ENCODE peak calls at places on chromosomes 2 and 18, in five cellular contexts. One of them, this sample, is unnamed.

GRCh38 chr2:96831679-96832078 is 12.1 kb downstream of the ANKRD23 start:
- DNase-seq in trophoblast cell: no peak
- DNase-seq in mesenchymal stem cell: no peak
- DNase-seq in mesendoderm: peak; percentile 27
- DNase-seq in IMR-90: no peak
- DNase-seq in this sample: no peak

GRCh38 chr2:16774980-16775963 is 109.6 kb upstream of the CYRIA start:
- DNase-seq in IMR-90: no peak
- DNase-seq in trophoblast cell: peak; percentile 93
- DNase-seq in mesendoderm: peak; percentile 66
- DNase-seq in mesenchymal stem cell: peak; percentile 9
- DNase-seq in this sample: peak; percentile 24

GRCh38 chr2:84946204-84947009 is 24.6 kb upstream of the KCMF1 start:
- DNase-seq in IMR-90: peak; percentile 91
- DNase-seq in mesenchymal stem cell: peak; percentile 74
- DNase-seq in trophoblast cell: peak; percentile 84
- DNase-seq in mesendoderm: no peak
- DNase-seq in this sample: no peak

GRCh38 chr2:61536086-61536722 is 2.0 kb downstream of the XPO1 start:
- DNase-seq in trophoblast cell: no peak
- DNase-seq in mesenchymal stem cell: peak; percentile 66
- DNase-seq in IMR-90: peak; percentile 16
- DNase-seq in mesendoderm: no peak
- DNase-seq in this sample: no peak

GRCh38 chr2:119283873-119284331 is 60.3 kb downstream of the STEAP3 start:
- DNase-seq in IMR-90: peak; percentile 80
- DNase-seq in mesendoderm: no peak
- DNase-seq in mesenchymal stem cell: no peak
- DNase-seq in trophoblast cell: peak; percentile 52
- DNase-seq in this sample: no peak

GRCh38 chr2:8701980-8702379 is 20.1 kb downstream of the ID2 start:
- DNase-seq in mesenchymal stem cell: no peak
- DNase-seq in IMR-90: no peak
- DNase-seq in trophoblast cell: no peak
- DNase-seq in mesendoderm: no peak
- DNase-seq in this sample: no peak

GRCh38 chr2:6845903-6846302 is 19.8 kb downstream of the CMPK2 start:
- DNase-seq in mesenchymal stem cell: no peak
- DNase-seq in IMR-90: no peak
- DNase-seq in trophoblast cell: peak; percentile 13
- DNase-seq in mesendoderm: no peak
- DNase-seq in this sample: no peak

GRCh38 chr2:50769416-50769815 is 262.5 kb downstream of the NRXN1 start:
- DNase-seq in mesendoderm: peak; percentile 71
- DNase-seq in mesenchymal stem cell: no peak
- DNase-seq in trophoblast cell: no peak
- DNase-seq in IMR-90: no peak
- DNase-seq in this sample: no peak

GRCh38 chr2:54871457-54872103 is 148.1 kb downstream of the EML6 start:
- DNase-seq in trophoblast cell: no peak
- DNase-seq in mesendoderm: no peak
- DNase-seq in IMR-90: peak; percentile 45
- DNase-seq in mesenchymal stem cell: no peak
- DNase-seq in this sample: no peak

GRCh38 chr2:74419345-74419744 is 2.1 kb downstream of the C2orf81 start:
- DNase-seq in trophoblast cell: no peak
- DNase-seq in IMR-90: no peak
- DNase-seq in mesendoderm: no peak
- DNase-seq in mesenchymal stem cell: no peak
- DNase-seq in this sample: no peak

GRCh38 chr18:44128365-44128764 is 552.3 kb upstream of the SETBP1 start:
- DNase-seq in IMR-90: peak; percentile 8
- DNase-seq in trophoblast cell: no peak
- DNase-seq in mesendoderm: no peak
- DNase-seq in mesenchymal stem cell: peak; percentile 15
- DNase-seq in this sample: no peak

GRCh38 chr2:177604291-177605065 is 211.9 kb downstream of the AGPS start:
- DNase-seq in mesendoderm: peak; percentile 84
- DNase-seq in mesenchymal stem cell: peak; percentile 71
- DNase-seq in trophoblast cell: peak; percentile 63
- DNase-seq in IMR-90: peak; percentile 71
- DNase-seq in this sample: peak; percentile 44

GRCh38 chr2:179340678-179341077 is 76.0 kb upstream of the SESTD1 start:
- DNase-seq in IMR-90: peak; percentile 28
- DNase-seq in trophoblast cell: peak; percentile 96
- DNase-seq in mesenchymal stem cell: peak; percentile 19
- DNase-seq in mesendoderm: peak; percentile 44
- DNase-seq in this sample: no peak

GRCh38 chr2:237472187-237472712 is 14.8 kb upstream of the MLPH start:
- DNase-seq in trophoblast cell: no peak
- DNase-seq in mesenchymal stem cell: no peak
- DNase-seq in IMR-90: no peak
- DNase-seq in mesendoderm: no peak
- DNase-seq in this sample: no peak

GRCh38 chr2:69997296-69998184 is 36.1 kb upstream of the ASPRV1 start:
- DNase-seq in mesenchymal stem cell: peak; percentile 28
- DNase-seq in trophoblast cell: peak; percentile 99
- DNase-seq in mesendoderm: peak; percentile 89
- DNase-seq in IMR-90: peak; percentile 71
- DNase-seq in this sample: no peak
- H3K18ac ChIP-seq in mesenchymal stem cell: no peak overlapping the region
- H3K18ac ChIP-seq in trophoblast cell: no peak overlapping the region
- H3K18ac ChIP-seq in mesendoderm: no peak overlapping the region
- H3K18ac ChIP-seq in IMR-90: no peak overlapping the region
- H3K18ac ChIP-seq in this sample: no peak overlapping the region

GRCh38 chr2:203758841-203759691 is 52.6 kb downstream of the CD28 start:
- DNase-seq in mesenchymal stem cell: peak; percentile 80
- DNase-seq in IMR-90: peak; percentile 87
- DNase-seq in mesendoderm: peak; percentile 14
- DNase-seq in trophoblast cell: peak; percentile 91
- DNase-seq in this sample: no peak
- H3K4me2 ChIP-seq in mesenchymal stem cell: no peak overlapping the region
- H3K4me2 ChIP-seq in IMR-90: no peak overlapping the region
- H3K4me2 ChIP-seq in mesendoderm: no peak overlapping the region
- H3K4me2 ChIP-seq in trophoblast cell: no peak overlapping the region
- H3K4me2 ChIP-seq in this sample: no peak overlapping the region

GRCh38 chr2:11829947-11830707 is 83.7 kb downstream of the LPIN1 start:
- DNase-seq in mesenchymal stem cell: peak; percentile 98
- DNase-seq in IMR-90: peak; percentile 98
- DNase-seq in trophoblast cell: peak; percentile 91
- DNase-seq in mesendoderm: peak; percentile 95
- DNase-seq in this sample: peak; percentile 75
- H3K4ac ChIP-seq in mesenchymal stem cell: peak overlapping the region; percentile 95
- H3K4ac ChIP-seq in IMR-90: peak overlapping the region; percentile 95
- H3K4ac ChIP-seq in trophoblast cell: no peak overlapping the region
- H3K4ac ChIP-seq in mesendoderm: no peak overlapping the region
- H3K4ac ChIP-seq in this sample: no peak overlapping the region

GRCh38 chr18:5909130-5909529 is 13.8 kb upstream of the TMEM200C start:
- DNase-seq in IMR-90: peak; percentile 79
- DNase-seq in mesenchymal stem cell: no peak
- DNase-seq in trophoblast cell: no peak
- DNase-seq in mesendoderm: peak; percentile 14
- DNase-seq in this sample: no peak
- H3K18ac ChIP-seq in IMR-90: no peak overlapping the region
- H3K18ac ChIP-seq in mesenchymal stem cell: no peak overlapping the region
- H3K18ac ChIP-seq in trophoblast cell: no peak overlapping the region
- H3K18ac ChIP-seq in mesendoderm: no peak overlapping the region
- H3K18ac ChIP-seq in this sample: no peak overlapping the region

GRCh38 chr2:162608901-162609300 is 229.7 kb downstream of the KCNH7 start:
- DNase-seq in IMR-90: no peak
- DNase-seq in trophoblast cell: no peak
- DNase-seq in mesenchymal stem cell: no peak
- DNase-seq in mesendoderm: no peak
- DNase-seq in this sample: no peak

GRCh38 chr2:162607915-162608314 is 230.7 kb downstream of the KCNH7 start:
- DNase-seq in mesendoderm: no peak
- DNase-seq in IMR-90: no peak
- DNase-seq in mesenchymal stem cell: peak; percentile 18
- DNase-seq in trophoblast cell: no peak
- DNase-seq in this sample: no peak

GRCh38 chr2:162609798-162610197 is 228.8 kb downstream of the KCNH7 start:
- DNase-seq in IMR-90: no peak
- DNase-seq in mesenchymal stem cell: no peak
- DNase-seq in trophoblast cell: no peak
- DNase-seq in mesendoderm: no peak
- DNase-seq in this sample: no peak

GRCh38 chr2:162613839-162614238 is 224.7 kb downstream of the KCNH7 start:
- DNase-seq in IMR-90: no peak
- DNase-seq in mesenchymal stem cell: no peak
- DNase-seq in trophoblast cell: no peak
- DNase-seq in mesendoderm: no peak
- DNase-seq in this sample: no peak
- H3K4me2 ChIP-seq in IMR-90: no peak overlapping the region
- H3K4me2 ChIP-seq in mesenchymal stem cell: no peak overlapping the region
- H3K4me2 ChIP-seq in trophoblast cell: no peak overlapping the region
- H3K4me2 ChIP-seq in mesendoderm: no peak overlapping the region
- H3K4me2 ChIP-seq in this sample: no peak overlapping the region

GRCh38 chr2:169979025-169979424 is 151.8 kb downstream of the UBR3 start:
- DNase-seq in IMR-90: peak; percentile 17
- DNase-seq in mesendoderm: no peak
- DNase-seq in mesenchymal stem cell: no peak
- DNase-seq in trophoblast cell: no peak
- DNase-seq in this sample: no peak

GRCh38 chr2:169980643-169981042 is 153.4 kb downstream of the UBR3 start:
- DNase-seq in IMR-90: no peak
- DNase-seq in mesendoderm: no peak
- DNase-seq in mesenchymal stem cell: no peak
- DNase-seq in trophoblast cell: no peak
- DNase-seq in this sample: no peak

GRCh38 chr2:169982929-169983328 is 155.7 kb downstream of the UBR3 start:
- DNase-seq in IMR-90: no peak
- DNase-seq in trophoblast cell: no peak
- DNase-seq in mesenchymal stem cell: no peak
- DNase-seq in mesendoderm: no peak
- DNase-seq in this sample: no peak

GRCh38 chr2:169980001-169980400 is 152.7 kb downstream of the UBR3 start:
- DNase-seq in IMR-90: no peak
- DNase-seq in mesenchymal stem cell: peak; percentile 11
- DNase-seq in trophoblast cell: no peak
- DNase-seq in mesendoderm: no peak
- DNase-seq in this sample: no peak

GRCh38 chr2:169983506-169983905 is 156.3 kb downstream of the UBR3 start:
- DNase-seq in IMR-90: no peak
- DNase-seq in mesendoderm: peak; percentile 37
- DNase-seq in trophoblast cell: peak; percentile 4
- DNase-seq in mesenchymal stem cell: no peak
- DNase-seq in this sample: no peak
- H3K4ac ChIP-seq in IMR-90: no peak overlapping the region
- H3K4ac ChIP-seq in mesendoderm: no peak overlapping the region
- H3K4ac ChIP-seq in trophoblast cell: no peak overlapping the region
- H3K4ac ChIP-seq in mesenchymal stem cell: no peak overlapping the region
- H3K4ac ChIP-seq in this sample: no peak overlapping the region

GRCh38 chr2:105144128-105144940 is 97.2 kb upstream of the GPR45 start:
- DNase-seq in mesendoderm: no peak
- DNase-seq in IMR-90: no peak
- DNase-seq in mesenchymal stem cell: no peak
- DNase-seq in trophoblast cell: no peak
- DNase-seq in this sample: no peak
- H3K18ac ChIP-seq in mesendoderm: peak overlapping the region; percentile 85
- H3K18ac ChIP-seq in IMR-90: no peak overlapping the region
- H3K18ac ChIP-seq in mesenchymal stem cell: no peak overlapping the region
- H3K18ac ChIP-seq in trophoblast cell: no peak overlapping the region
- H3K18ac ChIP-seq in this sample: peak overlapping the region; percentile 50

GRCh38 chr18:13264986-13265900 is 46.7 kb downstream of the LDLRAD4 start:
- DNase-seq in mesenchymal stem cell: no peak
- DNase-seq in IMR-90: no peak
- DNase-seq in trophoblast cell: no peak
- DNase-seq in mesendoderm: no peak
- DNase-seq in this sample: no peak

GRCh38 chr18:13267517-13267916 is 49.0 kb downstream of the LDLRAD4 start:
- DNase-seq in mesenchymal stem cell: no peak
- DNase-seq in mesendoderm: peak; percentile 23
- DNase-seq in IMR-90: no peak
- DNase-seq in trophoblast cell: peak; percentile 23
- DNase-seq in this sample: no peak

GRCh38 chr18:13265901-13266207 is 47.3 kb downstream of the LDLRAD4 start:
- DNase-seq in mesendoderm: no peak
- DNase-seq in trophoblast cell: no peak
- DNase-seq in mesenchymal stem cell: no peak
- DNase-seq in IMR-90: no peak
- DNase-seq in this sample: no peak

GRCh38 chr18:13268035-13268700 is 49.6 kb downstream of the LDLRAD4 start:
- DNase-seq in IMR-90: peak; percentile 24
- DNase-seq in trophoblast cell: no peak
- DNase-seq in mesenchymal stem cell: peak; percentile 3
- DNase-seq in mesendoderm: peak; percentile 92
- DNase-seq in this sample: peak; percentile 44

DNA sequence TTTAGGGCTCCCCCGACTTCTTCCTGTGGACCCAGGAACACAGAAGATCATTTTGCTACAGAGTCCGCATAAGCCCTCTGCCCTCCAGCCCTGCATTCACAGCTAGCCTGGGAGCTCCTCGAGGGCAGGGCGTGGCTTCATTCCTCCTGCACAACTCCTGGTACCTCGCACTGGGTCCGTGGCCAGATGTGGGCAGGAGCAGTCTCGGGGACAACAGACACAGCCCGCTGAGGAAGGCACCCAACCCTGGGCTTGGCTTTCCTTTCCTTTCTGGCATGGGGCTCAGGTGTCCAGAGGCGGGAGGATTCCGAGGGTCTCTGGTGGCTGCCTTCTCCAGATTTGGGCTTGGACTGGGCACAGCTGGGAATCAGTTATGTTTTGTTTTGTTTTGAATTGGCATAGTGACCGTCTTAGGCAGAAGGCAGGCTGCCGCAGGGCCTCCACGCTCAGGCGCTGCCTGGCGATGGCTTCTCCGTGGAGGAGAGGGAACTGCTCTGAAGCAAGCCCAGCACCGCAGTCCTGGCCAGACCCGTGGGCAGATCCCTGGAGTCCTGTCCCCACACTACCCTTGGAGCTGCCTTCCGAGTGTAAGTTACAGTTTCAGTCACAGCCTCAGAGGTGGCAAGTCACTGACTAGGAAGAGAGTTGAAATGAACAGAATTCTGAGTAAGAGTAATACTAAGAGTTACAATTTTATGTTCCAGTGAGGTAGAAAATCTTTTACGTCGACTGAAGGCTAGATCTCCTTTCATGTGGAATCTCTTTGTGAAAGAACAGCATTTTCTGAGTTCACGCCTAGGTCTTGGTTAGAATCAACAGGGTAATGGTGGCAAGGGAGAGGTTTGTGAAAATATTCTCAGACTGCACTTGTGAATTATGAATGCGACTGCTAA is 47.9 kb downstream of the LDLRAD4 start:
- DNase-seq in mesenchymal stem cell: no peak
- DNase-seq in IMR-90: no peak
- DNase-seq in mesendoderm: no peak
- DNase-seq in trophoblast cell: peak; percentile 80
- DNase-seq in this sample: no peak
- H3K4me2 ChIP-seq in mesenchymal stem cell: no peak overlapping the region
- H3K4me2 ChIP-seq in IMR-90: no peak overlapping the region
- H3K4me2 ChIP-seq in mesendoderm: no peak overlapping the region
- H3K4me2 ChIP-seq in trophoblast cell: no peak overlapping the region
- H3K4me2 ChIP-seq in this sample: no peak overlapping the region

This sample was measured in neuronal stem cell.